ENCODE peak calls at places on chromosome 10, in four cellular contexts. J is hepatocyte, P is gastrocnemius medialis, B is uterus. H is an unnamed sample. For H3K9me3 and H3K4me1, the result is how much of the 10 kb centered on the place peaks cover.

GRCh38 chr10:29874604-29875269 is 184.6 kb downstream of the JCAD start:
- DNase-seq in J (no peak), P (no peak), B (peak), H (no peak)

GRCh38 chr10:58813573-58813972 is 300.9 kb downstream of the BICC1 start:
- DNase-seq in J (peak), P (no peak), B (no peak), H (no peak)

GRCh38 chr10:32171213-32171612 is 115.0 kb upstream of the KIF5B start:
- DNase-seq in J (peak), P (no peak), B (no peak), H (no peak)

GRCh38 chr10:72816565-72816964 is 77.0 kb upstream of the OIT3 start:
- DNase-seq in J (no peak), P (no peak), B (no peak), H (no peak)

GRCh38 chr10:104018471-104018870 is 51.5 kb downstream of the SLK start:
- DNase-seq in J (no peak), P (no peak), B (no peak), H (no peak)

GRCh38 chr10:112649492-112650152 is 202.6 kb downstream of the VTI1A start:
- DNase-seq in J (no peak), P (no peak), B (no peak), H (no peak)

GRCh38 chr10:64732372-64732715 is 1211.1 kb downstream of the REEP3 start:
- DNase-seq in J (no peak), P (no peak), B (no peak), H (no peak)

GRCh38 chr10:13970967-13971353 is 359.8 kb downstream of the FRMD4A start:
- DNase-seq in J (no peak), P (no peak), B (no peak), H (peak)

GRCh38 chr10:93397020-93397419 is 85.1 kb downstream of the MYOF start:
- DNase-seq in J (no peak), P (no peak), B (no peak), H (no peak)

GRCh38 chr10:123804716-123805115 is 86.9 kb downstream of the CPXM2 start:
- DNase-seq in J (no peak), P (no peak), B (no peak), H (peak)

GRCh38 chr10:117542706-117543244 is at the start of gene EMX2:
- DNase-seq in J (no peak), P (no peak), B (no peak), H (peak)

GRCh38 chr10:7519351-7519750 is 108.5 kb upstream of the SFMBT2 start:
- DNase-seq in J (no peak), P (no peak), B (no peak), H (no peak)

GRCh38 chr10:23370106-23370505 is 25.5 kb upstream of the C10orf67 start:
- DNase-seq in J (peak), P (no peak), B (no peak), H (no peak)

GRCh38 chr10:120506674-120507073 is 49.6 kb downstream of the PLPP4 start:
- DNase-seq in J (no peak), P (no peak), B (no peak), H (no peak)

GRCh38 chr10:43091846-43092245 is 15.0 kb downstream of the RET start:
- DNase-seq in J (no peak), P (no peak), B (no peak), H (no peak)

GRCh38 chr10:13189946-13190345 is 28.6 kb downstream of the MCM10 start:
- DNase-seq in J (no peak), P (no peak), B (no peak), H (no peak)

GRCh38 chr10:77582710-77583115 is 54.9 kb downstream of the KCNMA1 start:
- DNase-seq in J (peak), P (peak), B (no peak), H (peak)

GRCh38 chr10:58618158-58618676 is 105.5 kb downstream of the BICC1 start:
- DNase-seq in J (no peak), P (no peak), B (no peak), H (no peak)

GRCh38 chr10:53403688-53404087 is 631.1 kb upstream of the MBL2 start:
- DNase-seq in J (peak), P (peak), B (peak), H (no peak)

GRCh38 chr10:86635402-86635801 is 18.9 kb upstream of the OPN4 start:
- DNase-seq in J (peak), P (no peak), B (no peak), H (no peak)

GRCh38 chr10:46559231-46559671 is 2.8 kb upstream of the GPRIN2 start:
- DNase-seq in J (no peak), P (no peak), B (peak), H (no peak)

GRCh38 chr10:75772153-75772887 is 340.9 kb downstream of the LRMDA start:
- DNase-seq in J (no peak), P (no peak), B (no peak), H (no peak)

GRCh38 chr10:32189400-32190084 is 133.3 kb upstream of the KIF5B start:
- DNase-seq in J (peak), P (no peak), B (no peak), H (peak)

GRCh38 chr10:27482984-27483956 is 20.8 kb upstream of the RAB18 start:
- DNase-seq in J (peak), P (no peak), B (no peak), H (no peak)

GRCh38 chr10:37765216-37765615 is 92.2 kb downstream of the ZNF248 start:
- DNase-seq in J (no peak), P (no peak), B (no peak), H (no peak)
- H3K9me3 ChIP-seq in J (under half), P (under half), B (under half), H (under half)

GRCh38 chr10:25222085-25222660 is 47.4 kb downstream of the GPR158 start:
- DNase-seq in J (no peak), P (no peak), B (no peak), H (no peak)
- H3K4me1 ChIP-seq in J (under half), P (under half), B (under half), H (under half)

GRCh38 chr10:5391780-5392179 is 12.8 kb downstream of the TUBAL3 start:
- DNase-seq in J (no peak), P (no peak), B (no peak), H (no peak)
- H3K4me3 ChIP-seq in J (no peak), P (no peak), B (no peak), H (no peak)

GRCh38 chr10:79190740-79191261 is 122.0 kb downstream of the ZMIZ1 start:
- DNase-seq in J (no peak), P (no peak), B (no peak), H (no peak)
- H3K9me3 ChIP-seq in J (under half), P (under half), B (under half), H (under half)

GRCh38 chr10:35369049-35369760 is 32.9 kb downstream of the CCNY start:
- DNase-seq in J (no peak), P (no peak), B (no peak), H (no peak)
- H3K4me1 ChIP-seq in J (under half), P (half or more), B (under half), H (under half)

GRCh38 chr10:5688587-5688986 is 3.9 kb downstream of the TASOR2 start:
- DNase-seq in J (no peak), P (no peak), B (no peak), H (no peak)

GRCh38 chr10:5697342-5697741 is 12.7 kb downstream of the TASOR2 start:
- DNase-seq in J (no peak), P (no peak), B (no peak), H (no peak)

GRCh38 chr10:5691786-5692185 is 7.1 kb downstream of the TASOR2 start:
- DNase-seq in J (no peak), P (no peak), B (no peak), H (no peak)

GRCh38 chr10:5694573-5694972 is 9.9 kb downstream of the TASOR2 start:
- DNase-seq in J (no peak), P (no peak), B (no peak), H (no peak)

DNA sequence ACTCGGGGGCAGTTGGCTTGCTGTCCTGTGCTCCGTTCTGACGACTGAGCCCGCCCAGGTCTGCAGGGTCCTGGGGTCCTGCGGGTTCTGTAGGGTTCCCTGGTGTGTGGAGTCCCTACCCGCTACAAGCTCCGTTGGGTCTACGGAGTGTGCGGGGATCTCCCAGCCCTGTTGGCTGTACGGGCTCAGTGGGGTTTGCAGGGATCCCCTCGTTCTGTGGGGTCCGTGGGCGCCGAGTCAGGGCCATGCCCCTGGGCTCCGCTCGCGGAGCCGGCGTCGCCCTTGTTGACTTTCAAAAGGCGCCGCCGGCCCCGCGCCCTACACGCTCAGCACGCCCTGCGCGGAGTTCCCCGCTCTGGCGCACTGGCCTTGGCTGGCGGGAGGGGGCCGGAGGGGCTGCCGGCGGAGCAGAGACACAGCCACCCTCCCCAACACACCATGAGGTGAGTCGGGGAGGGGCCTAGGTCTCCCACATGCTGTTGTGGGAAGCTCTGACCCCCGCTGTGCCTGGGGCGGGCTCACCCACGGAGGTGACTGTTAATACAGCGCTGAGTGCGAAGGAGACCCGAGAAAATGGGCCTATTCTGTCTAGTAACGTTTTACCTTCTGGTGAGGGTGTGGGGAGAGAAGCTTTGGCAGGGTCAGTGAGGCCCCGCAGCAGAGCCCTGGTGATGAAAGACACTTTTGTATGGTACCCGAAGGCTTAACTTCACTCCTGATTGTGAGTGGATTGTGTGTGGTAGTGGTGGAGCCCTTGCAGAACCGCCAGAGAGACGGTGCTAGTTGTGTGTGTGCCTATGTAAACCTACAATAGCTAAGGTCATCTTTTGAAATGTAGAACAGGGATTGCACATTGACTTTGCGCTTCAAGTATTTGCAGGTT is 8.1 kb downstream of the TASOR2 start:
- DNase-seq in J (peak), P (no peak), B (peak), H (peak)
- H3K4me3 ChIP-seq in J (peak), P (peak), B (peak), H (peak)

GRCh38 chr10:129842031-129842430 is 122.0 kb downstream of the EBF3 start:
- DNase-seq in J (no peak), P (no peak), B (no peak), H (no peak)

GRCh38 chr10:129843131-129843541 is 120.9 kb downstream of the EBF3 start:
- DNase-seq in J (no peak), P (no peak), B (no peak), H (no peak)

GRCh38 chr10:129844191-129844590 is 119.9 kb downstream of the EBF3 start:
- DNase-seq in J (no peak), P (no peak), B (no peak), H (no peak)

GRCh38 chr10:129845081-129845823 is 118.8 kb downstream of the EBF3 start:
- DNase-seq in J (no peak), P (no peak), B (no peak), H (no peak)

GRCh38 chr10:129843702-129844101 is 120.4 kb downstream of the EBF3 start:
- DNase-seq in J (no peak), P (no peak), B (no peak), H (no peak)
- H3K9me3 ChIP-seq in J (under half), P (under half), B (under half), H (under half)

GRCh38 chr10:101010329-101010728 is 10.7 kb downstream of the LZTS2 start:
- DNase-seq in J (no peak), P (no peak), B (no peak), H (no peak)
- H3K4me1 ChIP-seq in J (under half), P (under half), B (under half), H (under half)

GRCh38 chr10:78974409-78975317 is 94.1 kb upstream of the ZMIZ1 start:
- DNase-seq in J (peak), P (peak), B (peak), H (peak)
- H3K4me3 ChIP-seq in J (peak), P (peak), B (peak), H (peak)

H was measured in ascending aorta.